ENCODE peak calls at places on chromosomes 5 and 9, in five cellular contexts. J, M, R, A and F are unnamed samples.

GRCh38 chr5:40221796-40222195 is 457.9 kb upstream of the PTGER4 start:
- DNase-seq in M (no peak), J (no peak), R (no peak), A (no peak), F (peak)

GRCh38 chr5:166750376-166750775 is 1541.1 kb upstream of the WWC1 start:
- DNase-seq in A (no peak), R (no peak), M (no peak), J (no peak), F (no peak)

GRCh38 chr9:83385317-83385716 is 152.9 kb downstream of the FRMD3 start:
- DNase-seq in R (no peak), A (no peak), M (peak), J (no peak), F (no peak)

GRCh38 chr5:57033103-57033502 is 81.2 kb upstream of the MIER3 start:
- DNase-seq in A (no peak), J (no peak), R (no peak), M (no peak), F (no peak)

GRCh38 chr9:130989391-130989790 is 19.6 kb upstream of the LAMC3 start:
- DNase-seq in M (no peak), A (no peak), R (no peak), J (no peak), F (no peak)

GRCh38 chr5:151657105-151657504 is 29.6 kb downstream of the SPARC start:
- DNase-seq in R (no peak), A (no peak), M (no peak), J (no peak), F (no peak)

GRCh38 chr5:87432460-87432859 is 19.7 kb upstream of the CCNH start:
- DNase-seq in M (no peak), A (no peak), R (no peak), J (no peak), F (no peak)

GRCh38 chr5:59342181-59342580 is 551.3 kb downstream of the PDE4D start:
- DNase-seq in J (no peak), A (no peak), R (no peak), M (no peak), F (no peak)

GRCh38 chr5:148949871-148950863 is 112.7 kb downstream of the SH3TC2 start:
- DNase-seq in J (peak), R (no peak), A (no peak), M (no peak), F (no peak)

GRCh38 chr9:125995006-125995405 is 247.8 kb downstream of the PBX3 start:
- DNase-seq in R (no peak), J (peak), M (no peak), A (no peak), F (no peak)

GRCh38 chr5:135191084-135191826 is 157.2 kb upstream of the PITX1 start:
- DNase-seq in R (peak), A (peak), M (peak), J (peak), F (no peak)

GRCh38 chr5:142872795-142873194 is 102.6 kb downstream of the ARHGAP26 start:
- DNase-seq in R (no peak), A (peak), J (no peak), M (peak), F (no peak)

GRCh38 chr9:99356512-99356971 is 134.5 kb downstream of the SEC61B start:
- DNase-seq in J (peak), R (no peak), A (no peak), M (no peak), F (no peak)

GRCh38 chr9:281753-282645 is 67.3 kb downstream of the DOCK8 start:
- DNase-seq in J (no peak), R (no peak), A (no peak), M (no peak), F (no peak)

GRCh38 chr9:110337727-110338522 is at the start of gene TXNDC8:
- DNase-seq in J (no peak), A (no peak), R (no peak), M (no peak), F (peak)

GRCh38 chr5:150734579-150735384 is 24.0 kb downstream of the DCTN4 start:
- DNase-seq in M (no peak), A (peak), J (peak), R (no peak), F (no peak)

GRCh38 chr5:75558972-75559632 is 47.4 kb downstream of the POLK start:
- DNase-seq in R (no peak), M (no peak), A (no peak), J (no peak), F (peak)

GRCh38 chr5:139698461-139699146 is 50.5 kb downstream of the CXXC5 start:
- DNase-seq in R (peak), M (peak), J (peak), A (peak), F (no peak)

GRCh38 chr9:35605336-35606137 is 475 bp downstream of the TESK1 start:
- DNase-seq in J (no peak), R (peak), A (peak), M (no peak), F (no peak)

GRCh38 chr5:37723147-37723961 is 116.5 kb downstream of the GDNF start:
- DNase-seq in R (no peak), A (peak), J (no peak), M (peak), F (no peak)

GRCh38 chr5:58322453-58322852 is 137.4 kb downstream of the PLK2 start:
- DNase-seq in A (peak), J (no peak), M (no peak), R (no peak), F (peak)

GRCh38 chr9:105313238-105313637 is 68.8 kb downstream of the SLC44A1 start:
- DNase-seq in A (no peak), J (no peak), R (no peak), M (no peak), F (no peak)

GRCh38 chr5:112119969-112120368 is 299.1 kb downstream of the EPB41L4A start:
- DNase-seq in R (no peak), J (no peak), A (no peak), M (no peak), F (no peak)

GRCh38 chr5:181170996-181171395 is 23.6 kb downstream of the OR2V2 start:
- DNase-seq in J (no peak), R (no peak), A (no peak), M (no peak), F (peak)

GRCh38 chr5:181167814-181168488 is 20.6 kb downstream of the OR2V2 start:
- DNase-seq in J (peak), R (no peak), A (peak), M (peak), F (no peak)

GRCh38 chr5:181168595-181169118 is 21.3 kb downstream of the OR2V2 start:
- DNase-seq in J (peak), M (no peak), A (no peak), R (no peak), F (no peak)

GRCh38 chr5:181171782-181172181 is 24.4 kb downstream of the OR2V2 start:
- DNase-seq in A (no peak), M (no peak), R (no peak), J (no peak), F (no peak)

GRCh38 chr5:181170237-181170830 is 22.9 kb downstream of the OR2V2 start:
- DNase-seq in R (no peak), A (peak), J (peak), M (peak), F (no peak)
- H3K4me3 ChIP-seq in R (no peak), A (peak), J (no peak), M (peak), F (peak)

GRCh38 chr5:115978779-115979178 is 16.5 kb downstream of the LVRN start:
- DNase-seq in M (no peak), A (no peak), R (no peak), J (no peak), F (no peak)
- TF ChIP-seq CTCF in M (no peak), A (no peak), R (no peak), J (no peak), F (no peak)

GRCh38 chr9:136464241-136464640 is 18.6 kb downstream of the SEC16A start:
- DNase-seq in R (no peak), J (no peak), M (no peak), A (no peak), F (no peak)

GRCh38 chr9:136462664-136463063 is 20.2 kb downstream of the SEC16A start:
- DNase-seq in M (no peak), R (no peak), A (no peak), J (no peak), F (no peak)

GRCh38 chr9:136466155-136466541 is 16.7 kb downstream of the SEC16A start:
- DNase-seq in J (no peak), A (no peak), R (no peak), M (no peak), F (no peak)

GRCh38 chr9:136465500-136466154 is 17.2 kb downstream of the SEC16A start:
- DNase-seq in M (no peak), J (no peak), A (no peak), R (no peak), F (no peak)

DNA sequence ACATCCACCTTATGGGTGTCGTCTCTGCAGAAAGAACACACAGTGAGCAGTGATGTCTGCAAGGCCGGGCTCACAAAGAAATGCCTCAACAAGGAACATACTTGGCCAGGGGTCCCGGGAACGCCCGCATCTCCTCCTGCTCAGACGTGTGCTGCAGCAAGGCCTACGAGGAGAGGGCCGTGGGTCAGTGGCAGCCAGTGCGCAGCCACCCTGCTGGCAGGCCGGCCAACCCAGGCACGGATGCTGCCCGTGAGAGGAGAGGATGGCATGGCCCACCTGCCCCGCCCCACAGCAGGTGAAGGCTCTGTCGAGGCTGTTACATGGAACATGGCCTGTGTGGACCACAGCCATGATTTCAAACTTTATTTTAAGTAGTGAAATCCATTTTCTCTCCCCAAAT is 19.3 kb downstream of the SEC16A start:
- DNase-seq in R (no peak), M (no peak), J (no peak), A (no peak), F (no peak)
- H3K4me3 ChIP-seq in R (no peak), M (no peak), J (no peak), A (no peak), F (no peak)

GRCh38 chr5:140734354-140734753 is 34.1 kb downstream of the ZMAT2 start:
- DNase-seq in A (no peak), M (no peak), J (no peak), R (no peak), F (no peak)
- TF ChIP-seq CTCF in A (peak), M (peak), J (peak), R (no peak), F (peak)

GRCh38 chr9:137439158-137439714 is 1.9 kb downstream of the ENTPD8 start:
- DNase-seq in R (peak), M (no peak), J (no peak), A (no peak), F (no peak)

GRCh38 chr9:137438591-137439157 is 2.5 kb downstream of the ENTPD8 start:
- DNase-seq in A (no peak), R (peak), M (peak), J (no peak), F (no peak)

GRCh38 chr9:137444106-137444790 is 3.1 kb upstream of the ENTPD8 start:
- DNase-seq in M (no peak), A (no peak), R (no peak), J (no peak), F (no peak)

GRCh38 chr9:137441935-137442321 is 771 bp upstream of the ENTPD8 start:
- DNase-seq in J (no peak), R (no peak), M (no peak), A (no peak), F (no peak)

DNA sequence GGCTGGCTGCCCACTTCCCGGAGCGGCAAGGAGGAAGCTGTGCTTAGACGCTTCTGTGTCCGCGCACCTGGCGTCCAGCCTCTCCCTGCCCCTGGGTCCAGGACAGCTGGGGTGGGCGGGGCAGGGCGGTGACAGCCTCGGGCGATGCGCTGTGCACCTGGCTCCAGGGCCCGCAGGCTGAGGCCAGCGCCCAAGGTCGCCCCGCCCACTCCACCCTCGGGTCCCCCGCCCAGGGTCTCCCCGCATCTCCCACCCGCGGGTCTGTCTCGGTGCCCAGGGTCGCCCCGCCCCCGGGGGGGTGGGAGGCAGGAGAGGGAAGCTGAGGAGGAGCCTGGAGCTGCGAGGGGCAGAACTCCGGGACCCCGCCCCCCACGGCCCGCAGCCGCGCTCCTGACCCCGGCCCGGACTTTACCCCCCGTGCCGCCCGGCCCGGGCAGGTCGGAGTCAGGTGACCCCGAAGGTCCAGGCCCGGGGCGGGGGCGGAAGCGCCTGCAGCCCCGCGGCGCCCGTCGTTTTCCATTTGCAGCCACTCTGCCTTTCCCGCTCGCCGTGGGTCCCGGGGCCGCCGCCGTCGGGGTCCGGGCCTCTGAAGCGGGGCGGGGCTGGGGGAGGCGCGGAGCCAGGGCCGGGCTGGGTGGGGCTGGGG is at the start of gene ENTPD8:
- DNase-seq in A (peak), R (peak), M (peak), J (no peak), F (no peak)
- H3K4me3 ChIP-seq in A (peak), R (peak), M (peak), J (peak), F (no peak)

GRCh38 chr9:92686954-92687353 is 17.0 kb upstream of the IPPK start:
- DNase-seq in A (peak), M (no peak), R (no peak), J (no peak), F (no peak)
- TF ChIP-seq CTCF in A (peak), M (peak), R (no peak), J (no peak), F (peak)

GRCh38 chr5:140842798-140843733 is 2.1 kb downstream of the PCDHA8 start:
- DNase-seq in A (no peak), J (no peak), M (no peak), R (no peak), F (no peak)
- H3K4me3 ChIP-seq in A (no peak), J (no peak), M (no peak), R (no peak), F (no peak)

GRCh38 chr5:22621084-22621483 is 232.1 kb downstream of the CDH12 start:
- DNase-seq in J (no peak), M (no peak), A (peak), R (no peak), F (no peak)
- TF ChIP-seq CTCF in J (no peak), M (no peak), A (no peak), R (no peak), F (no peak)